ENCODE peak calls at places on chromosomes 13 and 19, in six cellular contexts. N, O, E, X, R and I are unnamed samples.

GRCh38 chr19:14146789-14147216 is 10.4 kb upstream of the ASF1B start:
- DNase-seq in N (no peak), O (no peak), E (no peak), X (no peak), R (no peak), I (no peak)

GRCh38 chr19:31316201-31316951 is 32.9 kb downstream of the TSHZ3 start:
- DNase-seq in N (no peak), O (no peak), E (peak), X (no peak), R (no peak), I (no peak)

GRCh38 chr19:15025237-15025636 is 24.0 kb upstream of the CASP14 start:
- DNase-seq in N (no peak), O (no peak), E (no peak), X (no peak), R (no peak), I (no peak)

GRCh38 chr19:50569023-50569697 is 925 bp upstream of the LRRC4B start:
- DNase-seq in N (no peak), O (no peak), E (no peak), X (no peak), R (no peak), I (no peak)

GRCh38 chr13:50521750-50522149 is 321.7 kb downstream of the DLEU7 start:
- DNase-seq in N (no peak), O (no peak), E (no peak), X (no peak), R (no peak), I (no peak)

GRCh38 chr13:20239748-20240147 is 7.6 kb upstream of the GJB6 start:
- DNase-seq in N (no peak), O (no peak), E (no peak), X (no peak), R (no peak), I (no peak)

GRCh38 chr13:79404985-79405384 is 1.1 kb downstream of the RBM26 start:
- DNase-seq in N (no peak), O (no peak), E (no peak), X (no peak), R (no peak), I (no peak)

GRCh38 chr19:30879225-30879624 is 470.0 kb downstream of the TSHZ3 start:
- DNase-seq in N (no peak), O (no peak), E (no peak), X (no peak), R (no peak), I (no peak)

GRCh38 chr13:99471231-99472202 is 29.8 kb upstream of the TM9SF2 start:
- DNase-seq in N (no peak), O (no peak), E (no peak), X (no peak), R (no peak), I (no peak)

GRCh38 chr13:113367020-113367560 is 3.2 kb upstream of the GRTP1 start:
- DNase-seq in N (peak), O (no peak), E (peak), X (no peak), R (no peak), I (no peak)

GRCh38 chr19:31694761-31695160 is 345.5 kb upstream of the TSHZ3 start:
- DNase-seq in N (no peak), O (peak), E (no peak), X (no peak), R (no peak), I (no peak)

GRCh38 chr19:32253683-32254020 is 91.8 kb upstream of the ZNF507 start:
- DNase-seq in N (no peak), O (no peak), E (peak), X (no peak), R (peak), I (peak)

GRCh38 chr19:56142897-56143434 is 1.9 kb downstream of the ZNF444 start:
- DNase-seq in N (no peak), O (no peak), E (no peak), X (no peak), R (no peak), I (no peak)

GRCh38 chr19:17058236-17058635 is 17.0 kb downstream of the HAUS8 start:
- DNase-seq in N (no peak), O (no peak), E (no peak), X (no peak), R (no peak), I (no peak)

GRCh38 chr19:42495663-42496062 is 32.6 kb downstream of the CEACAM1 start:
- DNase-seq in N (no peak), O (no peak), E (no peak), X (no peak), R (no peak), I (no peak)

GRCh38 chr13:94992277-94992989 is 280.1 kb upstream of the SOX21 start:
- DNase-seq in N (no peak), O (no peak), E (no peak), X (no peak), R (no peak), I (no peak)

GRCh38 chr19:38877781-38878574 is at the start of gene RINL:
- DNase-seq in N (peak), O (no peak), E (no peak), X (peak), R (no peak), I (no peak)

GRCh38 chr13:74077375-74077774 is 56.8 kb downstream of the KLF12 start:
- DNase-seq in N (no peak), O (no peak), E (no peak), X (no peak), R (no peak), I (no peak)

GRCh38 chr13:42283574-42283973 is 11.6 kb downstream of the AKAP11 start:
- DNase-seq in N (no peak), O (no peak), E (no peak), X (no peak), R (no peak), I (no peak)

GRCh38 chr19:29321116-29321515 is 108.2 kb upstream of the UQCRFS1 start:
- DNase-seq in N (no peak), O (no peak), E (peak), X (no peak), R (no peak), I (peak)

GRCh38 chr13:20616059-20616797 is 49.3 kb downstream of the IFT88 start:
- DNase-seq in N (no peak), O (no peak), E (no peak), X (no peak), R (no peak), I (no peak)

GRCh38 chr13:47004022-47004421 is 107.2 kb upstream of the HTR2A start:
- DNase-seq in N (no peak), O (no peak), E (no peak), X (no peak), R (no peak), I (no peak)

GRCh38 chr19:16167055-16167454 is 6.3 kb downstream of the CIB3 start:
- DNase-seq in N (no peak), O (no peak), E (no peak), X (no peak), R (no peak), I (no peak)

GRCh38 chr13:92843549-92843948 is 383.1 kb upstream of the GPC6 start:
- DNase-seq in N (no peak), O (no peak), E (no peak), X (no peak), R (no peak), I (no peak)

GRCh38 chr19:34816708-34817107 is 43.7 kb upstream of the ZNF599 start:
- DNase-seq in N (no peak), O (no peak), E (no peak), X (no peak), R (no peak), I (no peak)

GRCh38 chr13:98206946-98207345 is 29.9 kb upstream of the RNF113B start:
- DNase-seq in N (no peak), O (no peak), E (no peak), X (no peak), R (no peak), I (no peak)

GRCh38 chr13:90055760-90056159 is 1291.7 kb upstream of the MIR17HG start:
- DNase-seq in N (no peak), O (no peak), E (no peak), X (no peak), R (no peak), I (no peak)

GRCh38 chr13:90049989-90050671 is 1297.4 kb upstream of the MIR17HG start:
- DNase-seq in N (no peak), O (no peak), E (no peak), X (no peak), R (no peak), I (no peak)

GRCh38 chr13:90055121-90055520 is 1292.4 kb upstream of the MIR17HG start:
- DNase-seq in N (no peak), O (no peak), E (no peak), X (no peak), R (no peak), I (no peak)
- TF ChIP-seq POLR2AphosphoS5 in N (no peak), O (no peak), E (no peak), X (no peak), R (no peak), I (no peak)

GRCh38 chr13:44142911-44143665 is 230.5 kb upstream of the SERP2 start:
- DNase-seq in N (no peak), O (no peak), E (no peak), X (no peak), R (no peak), I (no peak)
- TF ChIP-seq POLR2AphosphoS5 in N (no peak), O (no peak), E (no peak), X (no peak), R (no peak), I (no peak)

GRCh38 chr19:19111138-19111835 is 27.0 kb downstream of the TMEM161A start:
- DNase-seq in N (no peak), O (no peak), E (no peak), X (no peak), R (no peak), I (no peak)
- TF ChIP-seq POLR2AphosphoS5 in N (no peak), O (no peak), E (no peak), X (no peak), R (no peak), I (no peak)

GRCh38 chr13:33351324-33351723 is 65.8 kb upstream of the STARD13 start:
- DNase-seq in N (no peak), O (no peak), E (no peak), X (no peak), R (no peak), I (no peak)
- TF ChIP-seq POLR2AphosphoS5 in N (no peak), O (no peak), E (no peak), X (no peak), R (no peak), I (no peak)

GRCh38 chr19:51688665-51689571 is 4.2 kb upstream of the SPACA6 start:
- DNase-seq in N (peak), O (peak), E (peak), X (peak), R (peak), I (no peak)

GRCh38 chr19:51692065-51692915 is 840 bp upstream of the SPACA6 start:
- DNase-seq in N (no peak), O (no peak), E (no peak), X (no peak), R (peak), I (peak)

GRCh38 chr19:51689751-51690358 is 3.3 kb upstream of the SPACA6 start:
- DNase-seq in N (no peak), O (peak), E (peak), X (peak), R (peak), I (no peak)

GRCh38 chr19:51691122-51692064 is 1.7 kb upstream of the SPACA6 start:
- DNase-seq in N (no peak), O (peak), E (no peak), X (no peak), R (no peak), I (peak)

DNA sequence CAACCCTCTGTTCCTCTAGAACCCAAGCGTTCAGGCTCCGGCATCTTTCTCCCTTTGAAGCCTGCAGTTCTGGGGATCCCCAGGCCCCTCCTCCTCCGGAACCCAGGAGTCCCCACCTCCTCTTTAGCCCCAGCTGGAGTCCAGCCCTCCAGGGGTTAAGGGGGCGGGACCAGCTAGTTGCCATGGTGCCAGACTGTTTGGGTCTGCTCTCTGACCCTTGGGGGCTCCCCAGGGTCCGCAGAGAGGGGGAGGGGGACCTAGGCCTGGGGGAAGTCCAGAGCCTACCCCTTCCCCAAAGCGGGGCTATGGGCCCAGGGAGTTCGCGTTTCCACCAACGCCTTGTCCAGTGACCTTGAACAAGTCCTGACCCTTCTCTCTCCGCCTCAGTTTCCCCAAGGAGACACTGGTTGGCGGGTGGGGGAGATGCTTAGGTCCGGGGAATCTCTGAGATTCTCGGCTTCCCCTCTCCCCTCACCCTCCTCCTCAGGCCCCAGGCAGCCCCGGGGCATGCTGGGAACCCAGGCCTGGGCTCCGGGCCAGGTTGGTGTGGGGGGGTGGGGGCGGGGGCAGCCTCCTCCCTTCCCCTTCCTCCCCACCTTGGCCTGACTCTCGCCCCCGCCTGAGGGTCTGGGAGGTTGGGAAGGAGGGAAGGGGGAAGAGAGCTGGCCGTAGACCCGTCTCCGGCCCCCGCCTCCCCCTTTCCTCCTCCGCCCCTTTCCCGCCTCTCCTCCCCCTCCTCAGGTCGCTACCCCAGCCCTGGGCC is 2.6 kb upstream of the SPACA6 start:
- DNase-seq in N (peak), O (peak), E (peak), X (peak), R (peak), I (no peak)
- TF ChIP-seq POLR2AphosphoS5 in N (no peak), O (peak), E (peak), X (peak), R (peak), I (peak)

DNA sequence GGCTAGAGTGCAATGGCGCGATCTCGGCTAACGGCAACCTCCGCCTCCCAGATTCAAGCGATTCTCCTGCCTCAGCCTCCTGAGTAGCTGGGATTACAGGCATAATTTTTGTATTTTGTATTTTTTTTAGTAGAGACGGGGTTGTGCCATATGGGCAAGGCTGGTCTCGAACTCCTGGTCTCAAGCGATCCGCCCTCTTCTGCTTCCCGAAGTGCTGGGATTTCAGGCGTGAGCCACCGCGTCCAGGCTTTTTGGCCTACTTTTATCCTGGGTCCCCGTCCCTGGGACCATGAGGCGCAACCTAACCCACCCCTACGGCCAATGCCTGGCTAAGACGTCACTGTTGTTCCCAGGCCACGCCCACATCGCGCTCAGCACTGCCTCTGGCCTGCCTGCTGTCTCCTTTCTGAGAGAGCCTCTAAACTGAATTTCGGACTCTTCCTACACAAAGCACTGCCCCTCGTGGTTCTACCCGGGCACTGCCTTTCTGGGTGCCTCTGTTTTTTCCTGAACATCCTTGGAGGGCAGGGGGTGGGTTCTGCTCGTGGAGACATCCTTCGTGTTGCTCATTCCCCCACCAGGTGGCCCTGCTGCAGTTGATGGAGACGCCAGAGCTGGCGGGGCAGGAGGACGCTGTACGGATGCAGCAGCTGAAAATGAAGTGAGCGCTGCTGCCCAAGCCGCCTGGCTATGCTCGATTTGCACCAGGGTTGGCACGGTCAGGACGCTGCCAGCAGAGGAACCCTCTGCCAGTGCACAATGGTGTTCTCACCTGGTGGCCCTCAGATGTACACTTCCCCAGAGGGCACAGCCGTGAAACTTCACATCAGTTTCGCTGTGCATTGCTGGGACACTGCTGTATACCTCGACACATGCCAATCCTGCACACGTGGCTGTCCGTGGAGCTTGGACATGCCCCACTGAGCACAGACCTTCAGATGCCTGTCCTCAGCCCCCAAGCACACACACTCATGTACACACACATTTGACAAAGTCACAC is 2.0 kb downstream of the REX1BD start:
- DNase-seq in N (no peak), O (no peak), E (peak), X (no peak), R (peak), I (no peak)
- TF ChIP-seq POLR2AphosphoS5 in N (no peak), O (no peak), E (no peak), X (no peak), R (no peak), I (peak)